ENCODE peak calls at places on chromosomes 11 and 22, in nine cellular contexts. S is iPS DF 6.9; W is foreskin fibroblast; Z is stimulated activated CD8-positive, alpha-beta memory T cell treated with anti-CD3 and anti-CD28 coated beads, Interleukin-15, amount 100 ng/mL, for 4 hours; K is DMS153; H is mucosa of gallbladder; C is activated T-helper 1 cell treated with Interleukin-2 at 50 U/mL for 16 hours; B is tibial nerve; Y is stimulated activated CD4-positive, alpha-beta T cell treated with anti-CD3 and anti-CD28 coated beads, Interleukin-1b, Interleukin-23, amount 100 ng/mL, for 24 hours. R is an unnamed sample.

GRCh38 chr11:104164028-104164520 is at the start of gene PDGFD:
- DNase-seq in S (peak; percentile 52), W (peak; percentile 45), Z (peak; percentile 40), K (no peak), H (peak; percentile 65), C (no peak), B (peak; percentile 21), Y (no peak), R (peak; percentile 50)

GRCh38 chr11:32136654-32137053 is 45.8 kb downstream of the RCN1 start:
- DNase-seq in S (no peak), W (no peak), Z (no peak), K (no peak), H (no peak), C (no peak), B (no peak), Y (no peak), R (no peak)

GRCh38 chr11:1705121-1706052 is 8.4 kb downstream of the KRTAP5-6 start:
- DNase-seq in S (no peak), W (no peak), Z (no peak), K (no peak), H (no peak), C (no peak), B (no peak), Y (no peak), R (no peak)

GRCh38 chr22:37453696-37454095 is 26.4 kb upstream of the ELFN2 start:
- DNase-seq in S (no peak), W (no peak), Z (no peak), K (no peak), H (no peak), C (no peak), B (no peak), Y (no peak), R (no peak)

GRCh38 chr11:13850256-13851010 is 112.1 kb upstream of the SPON1 start:
- DNase-seq in S (no peak), W (peak; percentile 6), Z (no peak), K (no peak), H (no peak), C (no peak), B (no peak), Y (no peak), R (no peak)

GRCh38 chr11:110376711-110377324 is 52.9 kb upstream of the FDX1 start:
- DNase-seq in S (no peak), W (peak; percentile 67), Z (no peak), K (peak; percentile 72), H (peak; percentile 57), C (no peak), B (peak; percentile 18), Y (no peak), R (no peak)

GRCh38 chr11:93767018-93767417 is 17.1 kb upstream of the MED17 start:
- DNase-seq in S (no peak), W (no peak), Z (no peak), K (no peak), H (no peak), C (no peak), B (no peak), Y (no peak), R (no peak)

GRCh38 chr22:32879550-32879949 is 78.0 kb downstream of the TIMP3 start:
- DNase-seq in S (no peak), W (no peak), Z (no peak), K (no peak), H (no peak), C (no peak), B (no peak), Y (no peak), R (no peak)

GRCh38 chr22:26887456-26887855 is 230.1 kb downstream of the MIAT start:
- DNase-seq in S (no peak), W (peak; percentile 75), Z (no peak), K (no peak), H (no peak), C (no peak), B (no peak), Y (no peak), R (no peak)